ENCODE peak calls at places on chromosomes 4 and X, in seven cellular contexts. One of them, this sample, is unnamed.

GRCh38 chrX:123013141-123013540 is 170.9 kb upstream of the GRIA3 start:
- DNase-seq in IMR-90: no peak
- DNase-seq in endodermal cell: no peak
- DNase-seq in colonic mucosa: no peak
- DNase-seq in astrocyte of the spinal cord: no peak
- DNase-seq in left lung: no peak
- DNase-seq in ovary: no peak
- DNase-seq in this sample: no peak

GRCh38 chrX:78555401-78555980 is 103.6 kb downstream of the RTL3 start:
- DNase-seq in ovary: no peak
- DNase-seq in colonic mucosa: no peak
- DNase-seq in IMR-90: no peak
- DNase-seq in left lung: no peak
- DNase-seq in endodermal cell: no peak
- DNase-seq in astrocyte of the spinal cord: peak; percentile 15
- DNase-seq in this sample: no peak

GRCh38 chr4:7193040-7193958 is 961 bp downstream of the SORCS2 start:
- DNase-seq in IMR-90: no peak
- DNase-seq in astrocyte of the spinal cord: no peak
- DNase-seq in colonic mucosa: no peak
- DNase-seq in endodermal cell: peak; percentile 77
- DNase-seq in left lung: peak; percentile 81
- DNase-seq in ovary: peak; percentile 70
- DNase-seq in this sample: peak; percentile 41

GRCh38 chr4:159429693-159430035 is 326.8 kb downstream of the RAPGEF2 start:
- DNase-seq in colonic mucosa: no peak
- DNase-seq in astrocyte of the spinal cord: no peak
- DNase-seq in IMR-90: no peak
- DNase-seq in ovary: no peak
- DNase-seq in left lung: no peak
- DNase-seq in endodermal cell: no peak
- DNase-seq in this sample: no peak

GRCh38 chr4:180099962-180100361 is 2143.2 kb upstream of the TENM3 start:
- DNase-seq in ovary: no peak
- DNase-seq in left lung: no peak
- DNase-seq in astrocyte of the spinal cord: no peak
- DNase-seq in IMR-90: no peak
- DNase-seq in colonic mucosa: no peak
- DNase-seq in endodermal cell: no peak
- DNase-seq in this sample: no peak

GRCh38 chr4:40040908-40041307 is 15.7 kb upstream of the N4BP2 start:
- DNase-seq in left lung: no peak
- DNase-seq in astrocyte of the spinal cord: no peak
- DNase-seq in IMR-90: no peak
- DNase-seq in endodermal cell: no peak
- DNase-seq in colonic mucosa: no peak
- DNase-seq in ovary: no peak
- DNase-seq in this sample: no peak

GRCh38 chrX:66635360-66635759 is 3.5 kb downstream of the EDA2R start:
- DNase-seq in IMR-90: peak; percentile 86
- DNase-seq in left lung: no peak
- DNase-seq in colonic mucosa: no peak
- DNase-seq in astrocyte of the spinal cord: peak; percentile 90
- DNase-seq in endodermal cell: no peak
- DNase-seq in ovary: no peak
- DNase-seq in this sample: no peak

GRCh38 chr4:108425988-108426387 is 194.4 kb upstream of the RPL34 start:
- DNase-seq in IMR-90: peak; percentile 94
- DNase-seq in astrocyte of the spinal cord: peak; percentile 92
- DNase-seq in colonic mucosa: no peak
- DNase-seq in left lung: no peak
- DNase-seq in endodermal cell: no peak
- DNase-seq in ovary: no peak
- DNase-seq in this sample: no peak

GRCh38 chrX:15474058-15474457 is 19.1 kb downstream of the PIR start:
- DNase-seq in ovary: no peak
- DNase-seq in colonic mucosa: no peak
- DNase-seq in IMR-90: no peak
- DNase-seq in left lung: no peak
- DNase-seq in astrocyte of the spinal cord: no peak
- DNase-seq in endodermal cell: no peak
- DNase-seq in this sample: no peak

GRCh38 chrX:132009344-132009743 is 13.8 kb upstream of the STK26 start:
- DNase-seq in ovary: no peak
- DNase-seq in IMR-90: no peak
- DNase-seq in colonic mucosa: no peak
- DNase-seq in endodermal cell: no peak
- DNase-seq in left lung: no peak
- DNase-seq in astrocyte of the spinal cord: no peak
- DNase-seq in this sample: no peak

GRCh38 chrX:107773906-107774435 is 1.6 kb downstream of the TSC22D3 start:
- DNase-seq in endodermal cell: no peak
- DNase-seq in IMR-90: no peak
- DNase-seq in left lung: no peak
- DNase-seq in ovary: no peak
- DNase-seq in colonic mucosa: no peak
- DNase-seq in astrocyte of the spinal cord: no peak
- DNase-seq in this sample: no peak

GRCh38 chrX:68998716-68999115 is 166.5 kb downstream of the PJA1 start:
- DNase-seq in IMR-90: no peak
- DNase-seq in astrocyte of the spinal cord: no peak
- DNase-seq in left lung: no peak
- DNase-seq in endodermal cell: peak; percentile 44
- DNase-seq in ovary: no peak
- DNase-seq in colonic mucosa: no peak
- DNase-seq in this sample: no peak

GRCh38 chr4:69818060-69818639 is 41.8 kb downstream of the SULT1E1 start:
- DNase-seq in IMR-90: no peak
- DNase-seq in colonic mucosa: no peak
- DNase-seq in endodermal cell: no peak
- DNase-seq in left lung: no peak
- DNase-seq in astrocyte of the spinal cord: no peak
- DNase-seq in ovary: no peak
- DNase-seq in this sample: no peak

GRCh38 chr4:150501019-150501727 is 80.8 kb upstream of the MAB21L2 start:
- DNase-seq in astrocyte of the spinal cord: peak; percentile 55
- DNase-seq in colonic mucosa: no peak
- DNase-seq in ovary: no peak
- DNase-seq in endodermal cell: no peak
- DNase-seq in left lung: no peak
- DNase-seq in IMR-90: peak; percentile 89
- DNase-seq in this sample: no peak

GRCh38 chr4:7207791-7208231 is 15.5 kb downstream of the SORCS2 start:
- DNase-seq in ovary: no peak
- DNase-seq in astrocyte of the spinal cord: no peak
- DNase-seq in left lung: peak; percentile 64
- DNase-seq in IMR-90: no peak
- DNase-seq in colonic mucosa: no peak
- DNase-seq in endodermal cell: no peak
- DNase-seq in this sample: no peak

GRCh38 chr4:168263039-168263438 is 55.5 kb downstream of the DDX60 start:
- DNase-seq in IMR-90: no peak
- DNase-seq in colonic mucosa: no peak
- DNase-seq in astrocyte of the spinal cord: no peak
- DNase-seq in left lung: no peak
- DNase-seq in endodermal cell: no peak
- DNase-seq in ovary: no peak
- DNase-seq in this sample: no peak
- TF ChIP-seq CTCF in IMR-90: no peak
- TF ChIP-seq CTCF in colonic mucosa: no peak
- TF ChIP-seq CTCF in astrocyte of the spinal cord: no peak
- TF ChIP-seq CTCF in left lung: no peak
- TF ChIP-seq CTCF in endodermal cell: no peak
- TF ChIP-seq CTCF in ovary: no peak
- TF ChIP-seq CTCF in this sample: no peak

GRCh38 chr4:62118558-62118957 is 918.4 kb downstream of the ADGRL3 start:
- DNase-seq in astrocyte of the spinal cord: no peak
- DNase-seq in colonic mucosa: no peak
- DNase-seq in IMR-90: no peak
- DNase-seq in left lung: no peak
- DNase-seq in ovary: no peak
- DNase-seq in endodermal cell: no peak
- DNase-seq in this sample: no peak
- TF ChIP-seq CTCF in astrocyte of the spinal cord: no peak
- TF ChIP-seq CTCF in colonic mucosa: no peak
- TF ChIP-seq CTCF in IMR-90: no peak
- TF ChIP-seq CTCF in left lung: no peak
- TF ChIP-seq CTCF in ovary: no peak
- TF ChIP-seq CTCF in endodermal cell: no peak
- TF ChIP-seq CTCF in this sample: no peak

DNA sequence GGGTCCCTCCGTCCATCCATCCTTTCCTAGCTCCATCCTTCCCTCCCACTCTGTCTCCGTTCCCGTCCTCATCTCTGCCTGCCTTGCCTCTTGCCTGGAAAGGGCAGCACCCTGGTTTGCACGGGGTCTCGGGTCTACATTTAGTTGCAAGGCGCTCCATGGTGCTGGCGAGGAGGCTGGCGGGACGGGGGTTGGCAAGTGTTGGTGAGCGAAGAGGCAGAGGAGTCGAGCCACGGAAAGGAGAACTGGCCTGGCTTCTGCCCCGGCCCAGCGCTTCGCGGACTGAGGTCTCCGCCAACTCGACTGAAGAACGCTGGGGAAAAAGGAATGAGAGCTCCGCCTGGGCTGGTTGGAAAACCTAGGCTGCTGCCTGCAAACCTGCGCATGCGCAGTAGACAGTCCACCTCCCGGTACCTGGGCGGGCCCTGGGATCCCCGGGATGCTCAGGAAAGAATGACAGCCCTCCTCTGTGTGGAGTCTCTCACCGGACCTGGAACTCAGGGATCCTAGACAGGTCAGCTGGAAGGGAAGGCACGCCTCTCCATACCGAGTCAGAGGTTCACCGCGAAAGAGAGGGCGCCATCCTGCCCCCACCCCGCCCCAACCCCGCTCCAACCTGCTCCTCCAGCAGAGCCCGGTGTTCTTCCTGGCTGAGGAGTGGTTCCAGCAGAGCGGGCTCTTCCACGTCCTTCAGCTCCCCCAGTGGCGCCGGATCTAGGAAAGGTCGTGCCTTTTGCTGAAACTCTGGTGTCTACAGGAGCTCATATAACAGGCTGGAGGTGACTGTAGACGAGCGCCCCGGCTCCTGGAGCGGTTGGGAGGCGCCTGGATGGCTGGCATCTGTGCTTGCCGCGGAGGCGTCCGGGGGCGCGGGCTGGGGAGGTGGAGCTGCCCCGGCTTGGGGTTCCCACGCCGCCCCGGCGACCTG is 6.0 kb downstream of the FRG2 start:
- DNase-seq in endodermal cell: peak; percentile 88
- DNase-seq in colonic mucosa: peak; percentile 47
- DNase-seq in left lung: peak; percentile 82
- DNase-seq in ovary: no peak
- DNase-seq in astrocyte of the spinal cord: peak; percentile 23
- DNase-seq in IMR-90: peak; percentile 29
- DNase-seq in this sample: no peak
- TF ChIP-seq CTCF in endodermal cell: no peak
- TF ChIP-seq CTCF in colonic mucosa: no peak
- TF ChIP-seq CTCF in left lung: no peak
- TF ChIP-seq CTCF in ovary: no peak
- TF ChIP-seq CTCF in astrocyte of the spinal cord: no peak
- TF ChIP-seq CTCF in IMR-90: no peak
- TF ChIP-seq CTCF in this sample: no peak

DNA sequence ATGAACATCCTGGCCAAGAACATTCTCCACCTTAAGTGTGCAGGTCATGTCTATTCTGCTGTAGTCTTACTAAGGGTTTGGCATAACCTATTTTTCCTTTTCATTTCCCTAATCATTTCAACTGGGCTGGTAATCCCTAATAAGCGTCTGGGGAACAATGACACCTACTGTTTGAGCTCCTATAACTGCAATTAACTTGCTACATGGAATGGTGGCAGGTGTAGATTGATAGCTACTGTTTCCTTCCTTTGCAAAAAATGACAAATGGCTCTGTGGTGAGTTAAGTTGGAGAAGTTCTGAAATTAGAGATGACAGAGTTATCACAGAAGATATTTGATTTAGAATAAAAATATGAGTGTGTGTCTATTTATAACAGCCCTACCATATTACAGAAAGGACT is 104.5 kb upstream of the NAP1L5 start:
- DNase-seq in left lung: no peak
- DNase-seq in colonic mucosa: no peak
- DNase-seq in astrocyte of the spinal cord: no peak
- DNase-seq in IMR-90: no peak
- DNase-seq in endodermal cell: no peak
- DNase-seq in ovary: no peak
- DNase-seq in this sample: no peak
- TF ChIP-seq CTCF in left lung: no peak
- TF ChIP-seq CTCF in colonic mucosa: no peak
- TF ChIP-seq CTCF in astrocyte of the spinal cord: no peak
- TF ChIP-seq CTCF in IMR-90: no peak
- TF ChIP-seq CTCF in endodermal cell: no peak
- TF ChIP-seq CTCF in ovary: no peak
- TF ChIP-seq CTCF in this sample: no peak

GRCh38 chrX:135596495-135596894 is 76.0 kb downstream of the INTS6L start:
- DNase-seq in IMR-90: peak; percentile 16
- DNase-seq in endodermal cell: peak; percentile 83
- DNase-seq in astrocyte of the spinal cord: peak; percentile 1
- DNase-seq in colonic mucosa: peak; percentile 40
- DNase-seq in left lung: no peak
- DNase-seq in ovary: no peak
- DNase-seq in this sample: peak; percentile 59

GRCh38 chrX:135591871-135592270 is 71.4 kb downstream of the INTS6L start:
- DNase-seq in ovary: no peak
- DNase-seq in astrocyte of the spinal cord: no peak
- DNase-seq in left lung: no peak
- DNase-seq in IMR-90: no peak
- DNase-seq in endodermal cell: no peak
- DNase-seq in colonic mucosa: no peak
- DNase-seq in this sample: no peak

GRCh38 chrX:135595543-135595942 is 75.1 kb downstream of the INTS6L start:
- DNase-seq in astrocyte of the spinal cord: no peak
- DNase-seq in colonic mucosa: no peak
- DNase-seq in ovary: no peak
- DNase-seq in left lung: no peak
- DNase-seq in endodermal cell: no peak
- DNase-seq in IMR-90: no peak
- DNase-seq in this sample: no peak
- TF ChIP-seq CTCF in astrocyte of the spinal cord: no peak
- TF ChIP-seq CTCF in colonic mucosa: no peak
- TF ChIP-seq CTCF in ovary: no peak
- TF ChIP-seq CTCF in left lung: no peak
- TF ChIP-seq CTCF in endodermal cell: no peak
- TF ChIP-seq CTCF in IMR-90: no peak
- TF ChIP-seq CTCF in this sample: no peak